ENCODE peak calls at places on chromosomes 16 and 17, in five cellular contexts. U, R, X, H and N are unnamed samples.

GRCh38 chr17:80068301-80069160 is 32.1 kb downstream of the CCDC40 start:
- DNase-seq in U (no peak), R (no peak), X (peak; percentile 75), H (no peak), N (no peak)

GRCh38 chr16:48538746-48539484 is 71.1 kb downstream of the N4BP1 start:
- DNase-seq in U (no peak), R (no peak), X (no peak), H (no peak), N (no peak)

GRCh38 chr16:19086322-19087199 is 19.1 kb downstream of the COQ7 start:
- DNase-seq in U (peak; percentile 83), R (peak; percentile 90), X (peak; percentile 50), H (peak; percentile 87), N (peak; percentile 86)

GRCh38 chr17:42387663-42388380 is 420 bp downstream of the STAT3 start:
- DNase-seq in U (peak; percentile 13), R (peak; percentile 69), X (no peak), H (no peak), N (peak; percentile 46)

GRCh38 chr17:37713624-37714023 is 31.2 kb downstream of the HNF1B start:
- DNase-seq in U (no peak), R (no peak), X (no peak), H (no peak), N (no peak)

GRCh38 chr16:78784773-78785172 is 685.3 kb downstream of the WWOX start:
- DNase-seq in U (no peak), R (no peak), X (no peak), H (no peak), N (no peak)

GRCh38 chr16:61721561-61721960 is 314.7 kb downstream of the CDH8 start:
- DNase-seq in U (no peak), R (no peak), X (no peak), H (no peak), N (no peak)

GRCh38 chr16:30711712-30712111 is 12.7 kb downstream of the SRCAP start:
- DNase-seq in U (no peak), R (no peak), X (no peak), H (no peak), N (no peak)

GRCh38 chr16:69930117-69930776 is 20.9 kb upstream of the CLEC18A start:
- DNase-seq in U (peak; percentile 46), R (peak; percentile 43), X (no peak), H (no peak), N (no peak)

GRCh38 chr17:13244511-13244910 is 226.7 kb upstream of the ELAC2 start:
- DNase-seq in U (no peak), R (no peak), X (no peak), H (peak; percentile 17), N (no peak)

GRCh38 chr17:2905269-2905668 is 109.0 kb downstream of the RAP1GAP2 start:
- DNase-seq in U (no peak), R (no peak), X (no peak), H (no peak), N (no peak)

GRCh38 chr16:69929480-69929879 is 21.7 kb upstream of the CLEC18A start:
- DNase-seq in U (no peak), R (no peak), X (no peak), H (no peak), N (no peak)

GRCh38 chr17:81200695-81201580 is 21.8 kb downstream of the CEP131 start:
- DNase-seq in U (no peak), R (peak; percentile 60), X (peak; percentile 40), H (peak; percentile 48), N (no peak)

GRCh38 chr16:1057252-1057932 is 15.2 kb upstream of the SSTR5 start:
- DNase-seq in U (no peak), R (peak; percentile 47), X (no peak), H (no peak), N (no peak)

GRCh38 chr17:57925361-57925990 is 29.7 kb downstream of the CUEDC1 start:
- DNase-seq in U (no peak), R (no peak), X (no peak), H (no peak), N (no peak)

GRCh38 chr17:78779848-78780247 is 2.2 kb downstream of the CYTH1 start:
- DNase-seq in U (peak; percentile 26), R (peak; percentile 65), X (no peak), H (no peak), N (no peak)

GRCh38 chr16:54437361-54437760 is 150.8 kb upstream of the IRX3 start:
- DNase-seq in U (no peak), R (no peak), X (no peak), H (no peak), N (no peak)

GRCh38 chr17:73203135-73203787 is 10.4 kb downstream of the COG1 start:
- DNase-seq in U (peak; percentile 61), R (peak; percentile 76), X (no peak), H (no peak), N (no peak)

GRCh38 chr17:75914643-75915265 is 10.1 kb upstream of the MRPL38 start:
- DNase-seq in U (no peak), R (no peak), X (no peak), H (no peak), N (no peak)

GRCh38 chr17:77353684-77354419 is 213.1 kb downstream of the SEC14L1 start:
- DNase-seq in U (no peak), R (no peak), X (no peak), H (no peak), N (no peak)

GRCh38 chr17:45334231-45334630 is 17.4 kb upstream of the MAP3K14 start:
- DNase-seq in U (peak; percentile 64), R (peak; percentile 7), X (no peak), H (no peak), N (peak; percentile 89)

GRCh38 chr16:10552998-10553491 is 27.4 kb downstream of the EMP2 start:
- DNase-seq in U (no peak), R (peak; percentile 41), X (no peak), H (no peak), N (no peak)

GRCh38 chr17:4967539-4968165 is at the start of gene SPAG7:
- DNase-seq in U (peak; percentile 74), R (peak; percentile 96), X (peak; percentile 94), H (peak; percentile 92), N (peak; percentile 70)

GRCh38 chr17:28760987-28761562 is 17.3 kb downstream of the TRAF4 start:
- DNase-seq in U (peak; percentile 78), R (peak; percentile 59), X (peak; percentile 51), H (no peak), N (peak; percentile 61)

GRCh38 chr17:64083093-64083492 is 46.9 kb downstream of the ERN1 start:
- DNase-seq in U (no peak), R (no peak), X (no peak), H (no peak), N (no peak)

GRCh38 chr16:15847621-15848175 is 9.1 kb downstream of the MYH11 start:
- DNase-seq in U (no peak), R (no peak), X (no peak), H (no peak), N (no peak)

GRCh38 chr16:15032547-15033308 is 23.1 kb downstream of the NTAN1 start:
- DNase-seq in U (no peak), R (peak; percentile 3), X (peak; percentile 30), H (no peak), N (no peak)

GRCh38 chr17:65529761-65530157 is 31.7 kb downstream of the AXIN2 start:
- DNase-seq in U (no peak), R (no peak), X (no peak), H (no peak), N (no peak)

GRCh38 chr16:66948034-66948821 is 12.8 kb upstream of the CES3 start:
- DNase-seq in U (no peak), R (peak; percentile 43), X (no peak), H (no peak), N (no peak)